ENCODE peak calls at places on chromosomes 5 and 9, in seven cellular contexts. J is neural progenitor cell, H is cardiac muscle cell, G is Panc1, E is GM06990, Q is A549, C is dorsolateral prefrontal cortex. A is an unnamed sample.

GRCh38 chr9:37529111-37529510 is 43.4 kb downstream of the POLR1E start:
- DNase-seq in J (no peak), H (no peak), G (no peak), E (peak; percentile 61), Q (no peak), C (no peak), A (no peak)

GRCh38 chr5:71705416-71705815 is 13.7 kb upstream of the CARTPT start:
- DNase-seq in J (no peak), H (no peak), G (no peak), E (no peak), Q (no peak), C (no peak), A (no peak)

GRCh38 chr5:137206030-137206715 is 293.0 kb downstream of the SPOCK1 start:
- DNase-seq in J (no peak), H (peak; percentile 72), G (no peak), E (no peak), Q (no peak), C (no peak), A (no peak)

GRCh38 chr5:76074487-76074886 is 8.7 kb upstream of the SV2C start:
- DNase-seq in J (peak; percentile 70), H (peak; percentile 49), G (peak; percentile 30), E (no peak), Q (no peak), C (no peak), A (peak; percentile 3)

GRCh38 chr9:6708732-6709131 is 49.0 kb upstream of the KDM4C start:
- DNase-seq in J (no peak), H (no peak), G (no peak), E (no peak), Q (no peak), C (no peak), A (no peak)

GRCh38 chr9:128124873-128125574 is 2.5 kb downstream of the PTGES2 start:
- DNase-seq in J (peak; percentile 76), H (peak; percentile 59), G (no peak), E (no peak), Q (peak; percentile 80), C (peak; percentile 52), A (no peak)

GRCh38 chr5:142929602-142930001 is 159.4 kb downstream of the ARHGAP26 start:
- DNase-seq in J (no peak), H (no peak), G (no peak), E (no peak), Q (no peak), C (no peak), A (no peak)

GRCh38 chr5:79772651-79773050 is 83.0 kb downstream of the CMYA5 start:
- DNase-seq in J (no peak), H (no peak), G (no peak), E (no peak), Q (no peak), C (no peak), A (no peak)

GRCh38 chr5:93359958-93360305 is 221.1 kb downstream of the NR2F1-AS1 start:
- DNase-seq in J (no peak), H (no peak), G (no peak), E (no peak), Q (no peak), C (no peak), A (no peak)

GRCh38 chr9:133619791-133620190 is 10.6 kb upstream of the FAM163B start:
- DNase-seq in J (no peak), H (no peak), G (no peak), E (no peak), Q (no peak), C (no peak), A (peak; percentile 14)

GRCh38 chr9:18922161-18922910 is 110.7 kb downstream of the SAXO1 start:
- DNase-seq in J (no peak), H (no peak), G (no peak), E (no peak), Q (no peak), C (no peak), A (no peak)

GRCh38 chr5:132677191-132677590 is 3.4 kb downstream of the IL4 start:
- DNase-seq in J (peak; percentile 24), H (peak; percentile 33), G (peak; percentile 70), E (no peak), Q (peak; percentile 86), C (no peak), A (no peak)

GRCh38 chr9:13915131-13915530 is 398.8 kb downstream of the NFIB start:
- DNase-seq in J (no peak), H (peak; percentile 61), G (no peak), E (no peak), Q (no peak), C (no peak), A (no peak)

GRCh38 chr9:136290508-136291000 is 13.3 kb downstream of the CCDC187 start:
- DNase-seq in J (no peak), H (no peak), G (no peak), E (no peak), Q (no peak), C (no peak), A (no peak)

GRCh38 chr9:79562749-79563386 is 8.9 kb upstream of the TLE4 start:
- DNase-seq in J (no peak), H (no peak), G (no peak), E (no peak), Q (no peak), C (no peak), A (no peak)

GRCh38 chr9:77177894-77178794 is 810 bp downstream of the VPS13A start:
- DNase-seq in J (peak; percentile 52), H (peak; percentile 53), G (no peak), E (peak; percentile 74), Q (peak; percentile 32), C (no peak), A (no peak)

GRCh38 chr5:173909205-173909604 is 21.1 kb downstream of the CPEB4 start:
- DNase-seq in J (no peak), H (no peak), G (no peak), E (no peak), Q (no peak), C (peak; percentile 64), A (no peak)

GRCh38 chr9:25891534-25891933 is 213.3 kb upstream of the TUSC1 start:
- DNase-seq in J (no peak), H (no peak), G (no peak), E (no peak), Q (no peak), C (no peak), A (no peak)

GRCh38 chr9:111974092-111974681 is 77.6 kb downstream of the UGCG start:
- DNase-seq in J (no peak), H (no peak), G (no peak), E (no peak), Q (no peak), C (no peak), A (no peak)

GRCh38 chr5:131523500-131524185 is 111.4 kb downstream of the RAPGEF6 start:
- DNase-seq in J (no peak), H (no peak), G (no peak), E (no peak), Q (no peak), C (no peak), A (no peak)

GRCh38 chr5:131521252-131521651 is 113.8 kb downstream of the RAPGEF6 start:
- DNase-seq in J (no peak), H (no peak), G (no peak), E (no peak), Q (peak; percentile 9), C (no peak), A (no peak)

GRCh38 chr5:131524431-131524830 is 110.6 kb downstream of the RAPGEF6 start:
- DNase-seq in J (peak; percentile 5), H (no peak), G (no peak), E (no peak), Q (no peak), C (no peak), A (no peak)

GRCh38 chr5:131528682-131529081 is 106.3 kb downstream of the RAPGEF6 start:
- DNase-seq in J (no peak), H (no peak), G (no peak), E (no peak), Q (no peak), C (no peak), A (no peak)

DNA sequence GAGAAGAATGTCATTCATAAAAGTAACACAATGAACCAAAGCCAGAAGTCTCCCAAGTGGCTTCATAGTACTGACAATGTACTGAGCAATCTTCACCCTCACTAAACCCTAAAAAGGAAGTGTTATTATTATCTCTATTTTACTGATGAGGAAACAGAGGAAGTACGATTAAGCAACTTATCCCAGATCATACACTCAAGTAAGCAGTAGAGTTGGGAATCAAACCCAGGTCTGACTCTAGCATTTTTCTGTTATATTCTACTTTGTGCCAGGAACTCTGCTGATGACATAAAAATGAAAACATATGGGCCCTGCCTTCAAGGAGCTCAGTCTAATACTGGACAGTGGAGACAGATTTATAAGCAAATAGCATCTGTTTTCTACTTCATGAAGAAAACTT is 109.2 kb downstream of the RAPGEF6 start:
- DNase-seq in J (no peak), H (no peak), G (no peak), E (no peak), Q (no peak), C (no peak), A (no peak)
- H3K4me3 ChIP-seq in J (no peak overlapping the region), H (no peak overlapping the region), G (no peak overlapping the region), E (no peak overlapping the region), Q (no peak overlapping the region), C (no peak overlapping the region), A (no peak overlapping the region)

GRCh38 chr9:117030254-117030768 is 343.2 kb downstream of the TRIM32 start:
- DNase-seq in J (no peak), H (no peak), G (no peak), E (no peak), Q (no peak), C (no peak), A (no peak)
- H3K4me3 ChIP-seq in J (no peak overlapping the region), H (no peak overlapping the region), G (no peak overlapping the region), E (no peak overlapping the region), Q (no peak overlapping the region), C (no peak overlapping the region), A (no peak overlapping the region)

DNA sequence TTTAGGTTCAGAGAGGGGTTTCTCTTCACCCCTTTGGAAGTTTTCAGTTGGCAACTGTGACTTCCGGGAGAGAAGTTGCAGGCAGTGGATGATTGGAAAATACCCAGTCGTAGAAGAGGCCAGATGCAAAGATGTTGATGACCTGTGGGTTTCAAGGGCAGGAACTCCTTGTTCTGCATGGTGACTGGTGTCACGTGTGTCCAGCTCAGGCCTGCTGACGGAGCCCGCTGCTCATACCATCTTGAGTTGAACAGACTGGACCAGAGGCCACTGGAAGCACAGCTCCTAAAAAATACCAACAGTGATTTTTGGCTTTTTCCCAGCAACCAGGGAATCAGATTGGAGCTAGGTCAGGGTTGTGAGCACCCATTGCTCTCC is 243.9 kb upstream of the KLF4 start:
- DNase-seq in J (no peak), H (no peak), G (no peak), E (no peak), Q (no peak), C (peak; percentile 62), A (no peak)
- H3K4me3 ChIP-seq in J (no peak overlapping the region), H (no peak overlapping the region), G (peak overlapping the region; percentile 33), E (no peak overlapping the region), Q (no peak overlapping the region), C (peak overlapping the region; percentile 29), A (no peak overlapping the region)

DNA sequence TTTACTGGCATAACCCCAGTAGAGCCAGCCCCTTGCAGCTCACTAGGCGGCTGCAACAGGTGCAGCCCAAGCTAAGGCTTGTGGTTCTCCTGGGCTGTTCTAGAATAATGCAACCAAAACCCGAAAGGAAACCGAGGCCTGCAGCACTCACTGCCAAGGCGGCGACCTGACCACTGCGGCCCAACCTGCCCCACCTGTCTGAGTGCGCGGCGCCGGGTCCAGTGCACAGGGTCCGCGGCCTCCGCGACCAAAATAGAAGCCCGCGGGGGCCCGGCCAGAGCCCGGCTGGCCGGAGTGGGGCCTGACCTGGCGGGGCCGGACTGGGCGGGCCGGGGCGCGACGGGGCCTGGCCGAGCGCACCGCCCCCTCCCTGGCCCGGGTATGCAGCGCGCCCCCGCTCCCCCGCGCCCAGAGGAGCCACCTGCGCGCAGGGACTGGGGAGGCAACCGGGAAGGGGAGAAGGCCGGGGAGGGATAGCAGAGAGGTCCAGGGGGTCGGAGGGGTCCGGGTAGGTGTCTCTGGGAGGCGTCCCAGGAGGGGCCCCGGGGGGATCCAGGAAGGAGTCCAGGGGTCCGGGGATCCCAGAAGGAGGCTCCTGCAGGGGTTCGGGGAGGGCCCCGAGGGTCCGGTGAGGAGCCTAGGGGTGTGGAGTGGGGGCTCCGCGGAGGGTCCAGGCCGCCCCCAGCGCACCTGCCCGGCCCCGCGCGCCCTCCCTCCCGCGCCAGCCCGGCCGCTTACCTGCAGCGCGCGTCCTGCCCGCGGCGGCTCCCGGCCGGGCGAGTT is 541 bp downstream of the SEMA4D start:
- DNase-seq in J (peak; percentile 59), H (peak; percentile 63), G (no peak), E (peak; percentile 39), Q (no peak), C (no peak), A (no peak)
- H3K4me3 ChIP-seq in J (peak overlapping the region; percentile 94), H (peak overlapping the region; percentile 91), G (peak overlapping the region; percentile 37), E (peak overlapping the region; percentile 65), Q (peak overlapping the region; percentile 97), C (peak overlapping the region; percentile 70), A (peak overlapping the region; percentile 79)

A was measured in LNCaP clone FGC.